ENCODE peak calls at places on chromosomes 2 and 18, in nine cellular contexts. G, K, N, S, Y, M, U, Z and P are unnamed samples.
A peak's percentile ranks its signal among the peaks of the same experiment; 100 is the strongest.

GRCh38 chr18:41073372-41073954 is 881.6 kb upstream of the PIK3C3 start:
- DNase-seq in G (no peak), K (no peak), N (peak; percentile 52), S (peak; percentile 90), Y (no peak), M (no peak), U (no peak), Z (peak; percentile 24), P (peak; percentile 54)

GRCh38 chr2:190698895-190699294 is 50.0 kb downstream of the NAB1 start:
- DNase-seq in G (peak; percentile 43), K (no peak), N (peak; percentile 37), S (peak; percentile 11), Y (no peak), M (peak; percentile 77), U (no peak), Z (no peak), P (no peak)

GRCh38 chr2:164625378-164625971 is 4.2 kb upstream of the GRB14 start:
- DNase-seq in G (no peak), K (peak; percentile 28), N (peak; percentile 82), S (no peak), Y (no peak), M (no peak), U (no peak), Z (peak; percentile 79), P (peak; percentile 76)

GRCh38 chr2:145638675-145639074 is 1118.8 kb upstream of the ZEB2 start:
- DNase-seq in G (no peak), K (no peak), N (no peak), S (no peak), Y (no peak), M (no peak), U (no peak), Z (no peak), P (no peak)

GRCh38 chr2:127052771-127053691 is 53.9 kb downstream of the BIN1 start:
- DNase-seq in G (no peak), K (no peak), N (no peak), S (no peak), Y (no peak), M (no peak), U (no peak), Z (no peak), P (no peak)

GRCh38 chr2:102057502-102058292 is 65.9 kb downstream of the IL1R2 start:
- DNase-seq in G (no peak), K (no peak), N (peak; percentile 66), S (peak; percentile 47), Y (peak; percentile 75), M (no peak), U (no peak), Z (no peak), P (no peak)

GRCh38 chr2:76281176-76281841 is 570.6 kb upstream of the GCFC2 start:
- DNase-seq in G (no peak), K (no peak), N (no peak), S (no peak), Y (no peak), M (no peak), U (no peak), Z (no peak), P (no peak)

GRCh38 chr2:79180092-79180491 is 20.5 kb upstream of the REG3A start:
- DNase-seq in G (no peak), K (no peak), N (no peak), S (no peak), Y (no peak), M (peak; percentile 21), U (no peak), Z (peak; percentile 0), P (no peak)

GRCh38 chr2:169464508-169465386 is 14.5 kb upstream of the BBS5 start:
- DNase-seq in G (no peak), K (no peak), N (no peak), S (no peak), Y (no peak), M (no peak), U (no peak), Z (no peak), P (no peak)

GRCh38 chr2:96764253-96764637 is 3.5 kb downstream of the CNNM4 start:
- DNase-seq in G (peak; percentile 32), K (no peak), N (peak; percentile 53), S (no peak), Y (no peak), M (peak; percentile 42), U (no peak), Z (peak; percentile 30), P (peak; percentile 23)

GRCh38 chr2:55862269-55862668 is 61.3 kb downstream of the EFEMP1 start:
- DNase-seq in G (no peak), K (peak; percentile 99), N (peak; percentile 97), S (peak; percentile 99), Y (no peak), M (no peak), U (no peak), Z (peak; percentile 91), P (peak; percentile 100)

GRCh38 chr2:152569186-152569585 is 148.1 kb downstream of the PRPF40A start:
- DNase-seq in G (no peak), K (no peak), N (no peak), S (no peak), Y (no peak), M (no peak), U (no peak), Z (no peak), P (no peak)
- TF ChIP-seq CTCF in G (no peak), K (no peak), N (no peak), S (no peak), Y (no peak), M (peak; percentile 22), U (no peak), Z (no peak), P (no peak)

GRCh38 chr18:74292541-74292858 is 737 bp upstream of the CYB5A start:
- DNase-seq in G (no peak), K (no peak), N (no peak), S (no peak), Y (no peak), M (no peak), U (no peak), Z (no peak), P (no peak)

GRCh38 chr18:74289946-74290478 is 1.8 kb downstream of the CYB5A start:
- DNase-seq in G (no peak), K (no peak), N (no peak), S (no peak), Y (no peak), M (no peak), U (no peak), Z (no peak), P (no peak)

GRCh38 chr18:74290831-74291770 is 662 bp downstream of the CYB5A start:
- DNase-seq in G (peak; percentile 38), K (no peak), N (no peak), S (no peak), Y (no peak), M (peak; percentile 71), U (no peak), Z (peak; percentile 85), P (peak; percentile 22)

GRCh38 chr18:74294526-74294925 is 2.8 kb upstream of the CYB5A start:
- DNase-seq in G (no peak), K (peak; percentile 73), N (no peak), S (no peak), Y (no peak), M (no peak), U (no peak), Z (no peak), P (peak; percentile 61)

DNA sequence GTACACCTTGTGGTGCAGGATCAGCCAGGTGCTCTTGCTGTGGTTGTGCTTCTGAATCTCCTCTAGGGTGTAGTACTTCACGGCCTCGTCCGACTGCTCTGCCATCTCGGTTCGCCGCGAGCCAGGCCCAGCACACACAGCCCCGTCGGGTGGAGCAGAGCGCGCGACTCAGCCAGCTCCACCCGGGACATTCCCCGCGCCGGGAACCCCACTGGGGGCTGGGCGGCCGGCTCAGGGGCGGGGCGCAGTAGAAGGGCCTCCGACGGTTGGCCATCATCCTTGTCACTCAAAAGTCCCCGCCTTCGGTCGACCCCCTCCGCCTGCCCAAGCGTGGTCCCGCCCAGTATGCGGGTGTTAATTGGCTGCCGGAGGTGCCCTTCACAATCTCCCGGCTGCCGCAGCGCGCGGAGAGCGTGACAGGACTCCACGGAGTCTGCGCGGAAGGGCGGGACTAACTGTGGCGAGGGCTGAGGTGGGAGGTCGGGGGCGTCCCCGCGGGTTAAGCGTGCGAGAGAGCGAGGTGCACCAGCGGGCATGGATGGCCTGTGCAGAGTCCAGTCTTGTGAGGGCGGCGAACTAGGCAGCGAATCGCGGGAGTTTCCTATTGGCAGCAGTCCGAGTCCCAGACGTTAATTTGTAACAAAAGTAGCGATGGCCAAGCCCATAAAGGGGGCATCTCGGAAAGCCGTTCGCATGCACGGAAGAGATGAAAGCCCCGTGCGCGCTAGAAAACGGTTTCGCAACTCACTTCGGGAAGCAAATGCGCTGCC is at the start of gene CYB5A:
- DNase-seq in G (peak; percentile 97), K (peak; percentile 79), N (peak; percentile 99), S (peak; percentile 93), Y (peak; percentile 99), M (peak; percentile 96), U (peak; percentile 96), Z (peak; percentile 95), P (peak; percentile 97)
- H3K4me3 ChIP-seq in G (peak within 1 kb of the TSS; percentile 62), K (peak within 1 kb of the TSS; percentile 67), N (peak within 1 kb of the TSS; percentile 98), S (peak within 1 kb of the TSS; percentile 79), Y (peak within 1 kb of the TSS; percentile 86), M (peak within 1 kb of the TSS; percentile 88), U (peak within 1 kb of the TSS; percentile 96), Z (peak within 1 kb of the TSS; percentile 80), P (peak within 1 kb of the TSS; percentile 94)

DNA sequence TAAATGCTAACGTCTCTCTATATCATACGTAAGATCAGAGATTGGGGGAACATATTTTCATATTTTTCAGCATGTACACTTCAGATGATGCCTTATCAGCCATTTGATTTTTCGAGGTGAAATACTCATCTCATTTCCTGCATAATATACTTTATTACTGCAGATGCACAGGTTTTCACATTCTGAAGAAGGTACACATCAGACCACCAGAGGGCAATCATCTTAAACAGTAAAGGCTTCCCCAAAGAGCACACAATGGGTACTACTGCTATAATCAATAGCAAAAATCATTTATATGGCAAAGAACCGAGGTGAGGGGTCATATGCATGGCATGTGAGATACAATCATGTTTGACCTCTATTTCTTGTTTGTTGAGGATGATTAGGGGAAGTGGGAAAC is 118.9 kb downstream of the EPB41L3 start:
- DNase-seq in G (peak; percentile 43), K (no peak), N (peak; percentile 46), S (peak; percentile 65), Y (no peak), M (peak; percentile 66), U (peak; percentile 59), Z (peak; percentile 17), P (peak; percentile 46)
- TF ChIP-seq CTCF in G (peak; percentile 69), K (peak; percentile 48), N (peak; percentile 51), S (peak; percentile 52), Y (peak; percentile 57), M (peak; percentile 74), U (peak; percentile 59), Z (peak; percentile 31), P (peak; percentile 56)

GRCh38 chr2:234679766-234680687 is 183.1 kb upstream of the ARL4C start:
- DNase-seq in G (no peak), K (peak; percentile 93), N (peak; percentile 96), S (peak; percentile 99), Y (peak; percentile 91), M (no peak), U (no peak), Z (peak; percentile 81), P (peak; percentile 99)

GRCh38 chr2:234680688-234681050 is 183.8 kb upstream of the ARL4C start:
- DNase-seq in G (no peak), K (no peak), N (no peak), S (no peak), Y (no peak), M (no peak), U (no peak), Z (no peak), P (no peak)

GRCh38 chr2:234677758-234678538 is 181.1 kb upstream of the ARL4C start:
- DNase-seq in G (no peak), K (no peak), N (peak; percentile 72), S (peak; percentile 79), Y (no peak), M (no peak), U (no peak), Z (peak; percentile 69), P (peak; percentile 58)

GRCh38 chr2:234678721-234679120 is 181.8 kb upstream of the ARL4C start:
- DNase-seq in G (no peak), K (peak; percentile 90), N (peak; percentile 80), S (peak; percentile 67), Y (no peak), M (no peak), U (no peak), Z (no peak), P (peak; percentile 99)

GRCh38 chr2:234679151-234679765 is 182.4 kb upstream of the ARL4C start:
- DNase-seq in G (no peak), K (no peak), N (peak; percentile 78), S (no peak), Y (no peak), M (no peak), U (no peak), Z (peak; percentile 55), P (no peak)
- H3K4me3 ChIP-seq in G (no peak overlapping the region), K (peak overlapping the region; percentile 6), N (no peak overlapping the region), S (peak overlapping the region; percentile 5), Y (no peak overlapping the region), M (no peak overlapping the region), U (no peak overlapping the region), Z (no peak overlapping the region), P (no peak overlapping the region)